ENCODE peak calls at places on chromosomes 13 and 19, in six cellular contexts. M is K562, B is GM12891, I is H1, R is HepG2, P is GM12878. E is an unnamed sample.

GRCh38 chr19:19077103-19077502 is 13.3 kb downstream of the SLC25A42 start:
- DNase-seq in M (no peak), B (no peak), I (no peak), R (no peak), P (no peak), E (no peak)

GRCh38 chr19:1251233-1251502 is 2.8 kb downstream of the MIDN start:
- DNase-seq in M (no peak), B (no peak), I (no peak), R (peak; percentile 37), P (no peak), E (no peak)

GRCh38 chr19:46737275-46737654 is 8.6 kb upstream of the FKRP start:
- DNase-seq in M (peak; percentile 39), B (no peak), I (no peak), R (no peak), P (no peak), E (no peak)

GRCh38 chr19:397941-398706 is 10.8 kb downstream of the C2CD4C start:
- DNase-seq in M (no peak), B (no peak), I (no peak), R (no peak), P (no peak), E (no peak)

GRCh38 chr13:33644607-33645543 is 173.1 kb upstream of the RFC3 start:
- DNase-seq in M (no peak), B (no peak), I (no peak), R (no peak), P (no peak), E (no peak)

GRCh38 chr19:56155124-56155687 is 14.1 kb downstream of the ZNF444 start:
- DNase-seq in M (peak; percentile 47), B (no peak), I (no peak), R (no peak), P (no peak), E (no peak)

GRCh38 chr19:16001481-16002312 is 52.9 kb downstream of the OR10H4 start:
- DNase-seq in M (no peak), B (no peak), I (no peak), R (peak; percentile 33), P (peak; percentile 55), E (no peak)

GRCh38 chr19:33208904-33209843 is 15.0 kb downstream of the LRP3 start:
- DNase-seq in M (no peak), B (no peak), I (no peak), R (no peak), P (no peak), E (no peak)

GRCh38 chr19:44683434-44684210 is 12.3 kb downstream of the CEACAM19 start:
- DNase-seq in M (no peak), B (no peak), I (no peak), R (no peak), P (no peak), E (no peak)

GRCh38 chr19:30228726-30229523 is 143.3 kb upstream of the ZNF536 start:
- DNase-seq in M (no peak), B (no peak), I (no peak), R (no peak), P (no peak), E (no peak)

GRCh38 chr19:17405250-17406038 is at the start of gene BST2:
- DNase-seq in M (peak; percentile 77), B (peak; percentile 84), I (no peak), R (peak; percentile 93), P (peak; percentile 87), E (peak; percentile 88)

GRCh38 chr13:51007216-51007615 is 97.6 kb downstream of the RNASEH2B start:
- DNase-seq in M (no peak), B (no peak), I (no peak), R (no peak), P (no peak), E (no peak)

GRCh38 chr13:23796546-23796945 is 92.7 kb downstream of the MIPEP start:
- DNase-seq in M (no peak), B (no peak), I (no peak), R (peak; percentile 34), P (no peak), E (no peak)

GRCh38 chr19:58466760-58467589 is at the start of gene ZNF324:
- DNase-seq in M (peak; percentile 96), B (peak; percentile 99), I (peak; percentile 84), R (peak; percentile 94), P (peak; percentile 76), E (peak; percentile 98)

DNA sequence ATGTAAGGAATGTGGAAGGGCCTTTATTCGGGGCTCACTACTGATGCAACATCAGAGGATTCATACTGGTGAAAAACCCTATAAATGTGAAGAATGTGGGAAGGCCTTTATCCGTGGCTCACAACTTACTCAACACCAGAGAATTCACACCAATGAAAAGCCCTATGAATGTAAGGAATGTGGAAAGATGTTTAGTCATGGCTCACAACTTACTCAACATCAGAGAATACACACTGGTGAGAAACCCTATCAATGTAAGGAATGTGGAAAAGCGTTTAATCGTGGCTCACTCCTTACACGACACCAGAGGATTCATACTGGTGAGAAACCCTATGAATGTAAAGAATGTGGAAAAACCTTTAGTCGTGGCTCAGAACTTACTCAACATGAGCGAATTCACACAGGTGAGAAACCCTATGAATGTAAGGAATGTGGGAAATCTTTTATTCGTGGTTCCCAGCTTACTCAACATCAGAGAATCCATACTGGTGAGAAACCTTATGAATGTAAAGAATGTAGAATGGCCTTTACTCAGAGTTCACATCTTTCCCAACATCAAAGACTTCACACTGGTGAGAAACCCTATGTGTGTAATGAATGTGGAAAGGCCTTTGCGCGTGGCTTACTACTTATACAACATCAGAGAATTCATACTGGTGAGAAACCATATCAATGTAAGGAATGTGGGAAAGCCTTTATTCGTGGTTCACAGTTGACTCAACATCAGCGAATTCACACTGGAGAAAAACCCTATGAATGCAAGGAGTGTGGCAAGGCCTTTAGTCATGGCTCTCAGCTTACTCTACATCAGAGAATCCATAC is 44.3 kb downstream of the ZNF585A start:
- DNase-seq in M (no peak), B (no peak), I (no peak), R (no peak), P (no peak), E (no peak)
- TF ChIP-seq TAF1 in M (no peak), B (no peak), I (no peak), R (no peak), P (no peak), E (no peak)

DNA sequence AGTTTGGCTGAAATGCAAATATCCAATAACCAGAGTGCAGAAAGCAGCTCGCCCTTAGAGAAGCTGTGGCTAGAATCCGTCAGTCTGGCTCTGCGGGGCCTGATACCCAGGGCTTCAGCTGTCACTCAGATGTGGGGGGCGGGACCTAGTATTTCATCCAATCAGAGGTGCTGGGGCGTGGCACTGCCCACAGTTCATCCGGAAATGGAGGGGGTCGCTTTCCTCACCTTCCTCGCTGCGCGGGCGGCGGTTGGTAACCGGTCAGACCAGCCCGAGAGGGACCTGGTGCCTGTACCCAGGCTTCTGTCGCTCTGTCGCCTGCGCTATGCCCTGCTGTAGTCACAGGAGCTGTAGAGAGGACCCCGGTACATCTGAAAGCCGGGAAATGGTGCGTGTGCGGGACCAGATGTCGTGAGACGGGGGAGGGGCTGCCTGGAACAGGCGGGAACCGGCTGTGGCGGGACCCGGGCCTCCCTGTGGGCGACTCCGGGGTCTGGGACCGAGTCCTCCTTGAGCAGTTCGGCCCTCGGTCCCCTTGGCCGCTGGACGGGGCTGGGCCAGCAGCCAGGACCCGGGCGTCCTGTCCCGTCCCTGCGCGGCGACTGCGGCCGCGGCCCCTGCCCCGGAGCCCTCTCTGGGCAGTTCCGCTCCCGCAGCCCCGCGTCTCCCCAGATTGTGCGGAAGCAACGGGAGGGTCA is at the start of gene ZNF700:
- DNase-seq in M (peak; percentile 94), B (peak; percentile 73), I (peak; percentile 56), R (peak; percentile 93), P (peak; percentile 92), E (peak; percentile 71)
- TF ChIP-seq POLR2A in M (peak; percentile 97), B (peak; percentile 89), I (peak; percentile 91), R (peak; percentile 84), P (peak; percentile 96), E (peak; percentile 91)

DNA sequence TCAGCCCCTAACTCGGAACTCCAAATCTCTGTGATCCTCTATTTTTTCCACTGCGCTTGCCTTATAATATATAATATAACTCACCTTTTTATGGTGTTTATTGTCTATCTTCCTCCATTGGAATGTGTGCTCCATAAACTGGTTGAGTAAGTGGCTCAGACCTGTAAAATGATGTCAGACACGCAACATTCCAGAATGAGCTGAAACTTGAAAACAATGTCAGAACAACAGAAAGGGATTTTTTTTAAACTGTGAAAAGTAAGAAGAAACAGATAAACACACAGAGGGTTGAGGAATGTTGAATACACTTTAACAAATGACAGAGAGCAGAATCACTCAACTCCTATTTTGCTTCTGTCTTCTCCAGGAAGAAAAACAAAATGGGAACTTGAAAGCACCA is 19.1 kb upstream of the FAM216B start:
- DNase-seq in M (no peak), B (no peak), I (no peak), R (no peak), P (no peak), E (no peak)
- TF ChIP-seq POLR2AphosphoS5 in M (no peak), B (no peak), I (no peak), R (no peak), P (no peak), E (no peak)

GRCh38 chr19:52748336-52748950 is 13.6 kb upstream of the ZNF611 start:
- DNase-seq in M (no peak), B (no peak), I (no peak), R (peak; percentile 35), P (peak; percentile 4), E (no peak)
- TF ChIP-seq TAF1 in M (no peak), B (no peak), I (no peak), R (no peak), P (no peak), E (no peak)

GRCh38 chr19:49767380-49767779 is 579 bp downstream of the AP2A1 start:
- DNase-seq in M (no peak), B (no peak), I (no peak), R (no peak), P (no peak), E (no peak)

GRCh38 chr19:49764341-49764740 is 1.2 kb upstream of the TSKS start:
- DNase-seq in M (no peak), B (no peak), I (no peak), R (no peak), P (no peak), E (no peak)

GRCh38 chr19:49767967-49768581 is 1.3 kb downstream of the AP2A1 start:
- DNase-seq in M (no peak), B (no peak), I (no peak), R (no peak), P (no peak), E (no peak)

GRCh38 chr19:49766938-49767315 is at the start of gene AP2A1:
- DNase-seq in M (no peak), B (no peak), I (no peak), R (no peak), P (no peak), E (no peak)

GRCh38 chr19:49766007-49766937 is 529 bp upstream of the AP2A1 start:
- DNase-seq in M (peak; percentile 99), B (peak; percentile 99), I (peak; percentile 100), R (peak; percentile 99), P (peak; percentile 100), E (peak; percentile 99)
- TF ChIP-seq POLR2A in M (peak; percentile 89), B (peak; percentile 85), I (peak; percentile 54), R (peak; percentile 89), P (peak; percentile 88), E (peak; percentile 78)

E was measured in GM12892.